ENCODE peak calls at places on chromosomes 5 and 9, in ten cellular contexts. E is head of caudate nucleus; W is GM12892; P is testis; G is fibroblast of mammary gland; T is SJSA1; O is HEK293T; Y is kidney tubule cell; K is A673; F is naive thymus-derived CD8-positive, alpha-beta T cell. A is an unnamed sample.
A peak's percentile ranks its signal among the peaks of the same experiment; 100 is the strongest.

GRCh38 chr5:149799119-149799623 is 69.1 kb downstream of the PPARGC1B start:
- DNase-seq in K (peak; percentile 55), W (no peak), E (no peak), G (peak; percentile 96), F (no peak), P (peak; percentile 28), Y (peak; percentile 91), T (peak; percentile 80), O (no peak), A (peak; percentile 89)

GRCh38 chr5:83577036-83577636 is 105.6 kb downstream of the VCAN start:
- DNase-seq in T (peak; percentile 54), P (no peak), Y (peak; percentile 69), W (no peak), E (no peak), O (no peak), F (no peak), K (no peak), G (no peak), A (peak; percentile 23)

GRCh38 chr5:82176115-82176514 is 102.0 kb downstream of the RPS23 start:
- DNase-seq in G (no peak), W (no peak), O (no peak), T (no peak), K (no peak), P (no peak), E (no peak), F (no peak), Y (no peak), A (no peak)

GRCh38 chr5:59036274-59036961 is 453.5 kb downstream of the RAB3C start:
- DNase-seq in G (peak; percentile 98), P (no peak), E (no peak), Y (peak; percentile 67), W (no peak), O (no peak), K (peak; percentile 59), T (no peak), F (peak; percentile 14), A (no peak)

GRCh38 chr9:18485691-18486090 is 11.7 kb downstream of the ADAMTSL1 start:
- DNase-seq in O (no peak), G (peak; percentile 53), T (no peak), Y (no peak), K (no peak), W (no peak), P (no peak), F (no peak), E (no peak), A (no peak)

GRCh38 chr5:179378441-179379271 is 33.4 kb upstream of the ADAMTS2 start:
- DNase-seq in G (peak; percentile 81), P (no peak), K (no peak), T (peak; percentile 66), E (no peak), Y (no peak), F (no peak), O (no peak), W (no peak), A (no peak)

GRCh38 chr9:6852243-6852963 is 94.6 kb downstream of the KDM4C start:
- DNase-seq in K (no peak), F (no peak), E (no peak), W (no peak), O (no peak), G (peak; percentile 66), T (no peak), Y (peak; percentile 77), P (peak; percentile 38), A (peak; percentile 64)

GRCh38 chr9:99140685-99141314 is 35.9 kb downstream of the TGFBR1 start:
- DNase-seq in E (peak; percentile 74), F (peak; percentile 46), P (peak; percentile 54), T (peak; percentile 44), K (peak; percentile 41), O (peak; percentile 57), W (no peak), G (peak; percentile 70), Y (peak; percentile 58), A (peak; percentile 38)

GRCh38 chr9:70229026-70229425 is 29.8 kb upstream of the SMC5 start:
- DNase-seq in P (peak; percentile 36), G (no peak), O (no peak), Y (no peak), K (no peak), W (no peak), F (no peak), E (no peak), T (no peak), A (no peak)

GRCh38 chr5:93497101-93497500 is 83.9 kb downstream of the NR2F1-AS1 start:
- DNase-seq in K (no peak), Y (no peak), F (no peak), T (no peak), W (no peak), E (no peak), G (no peak), P (no peak), O (no peak), A (no peak)

GRCh38 chr5:55564716-55565115 is 30.0 kb upstream of the PLPP1 start:
- DNase-seq in Y (no peak), G (no peak), K (peak; percentile 6), E (no peak), W (no peak), P (no peak), F (no peak), O (no peak), T (no peak), A (no peak)

GRCh38 chr9:97786341-97786740 is 66.7 kb upstream of the FOXE1 start:
- DNase-seq in Y (peak; percentile 71), W (no peak), G (no peak), P (no peak), K (peak; percentile 21), T (no peak), O (no peak), F (no peak), E (no peak), A (no peak)

GRCh38 chr5:172591636-172592035 is 49.4 kb upstream of the NEURL1B start:
- DNase-seq in F (no peak), Y (no peak), T (no peak), O (no peak), K (no peak), W (no peak), E (no peak), G (no peak), P (no peak), A (no peak)

GRCh38 chr5:72400950-72401349 is 80.8 kb downstream of the PTCD2 start:
- DNase-seq in Y (no peak), W (no peak), P (no peak), K (no peak), T (no peak), E (no peak), F (no peak), O (no peak), G (no peak), A (no peak)

GRCh38 chr5:91486638-91487037 is 103.5 kb upstream of the ARRDC3 start:
- DNase-seq in P (no peak), G (peak; percentile 80), W (no peak), T (no peak), E (no peak), O (no peak), Y (peak; percentile 67), F (no peak), K (peak; percentile 19), A (no peak)

GRCh38 chr9:131432050-131432449 is 38.2 kb downstream of the PRRC2B start:
- DNase-seq in W (no peak), K (no peak), E (no peak), O (no peak), T (no peak), G (no peak), Y (no peak), F (no peak), P (no peak), A (no peak)

GRCh38 chr5:158451203-158451982 is 592.4 kb upstream of the CLINT1 start:
- DNase-seq in F (no peak), T (peak; percentile 69), E (no peak), O (peak; percentile 66), P (no peak), W (no peak), K (no peak), Y (peak; percentile 81), G (peak; percentile 89), A (no peak)

A was measured in adrenal gland.